ENCODE peak calls at places on chromosome 19, in ten cellular contexts. N, E, A, Y, M, L, X, H, V and K are unnamed samples.

GRCh38 chr19:19240476-19240875 is 28.7 kb downstream of the NCAN start:
- ATAC-seq in N (no peak), E (no peak), A (no peak), Y (no peak), M (no peak), L (no peak), X (no peak), H (no peak), V (no peak), K (no peak)

GRCh38 chr19:56091751-56092546 is 29.1 kb downstream of the ZNF787 start:
- ATAC-seq in N (no peak), E (no peak), A (no peak), Y (no peak), M (no peak), L (no peak), X (no peak), H (no peak), V (peak), K (no peak)

GRCh38 chr19:56393119-56394012 is at the start of gene ZNF582:
- ATAC-seq in N (peak), E (peak), A (peak), Y (peak), M (peak), L (peak), X (no peak), H (peak), V (peak), K (peak)

GRCh38 chr19:460877-461609 is at the start of gene SHC2:
- ATAC-seq in N (no peak), E (no peak), A (peak), Y (peak), M (no peak), L (peak), X (no peak), H (no peak), V (no peak), K (peak)

GRCh38 chr19:40609561-40610395 is 8.6 kb downstream of the LTBP4 start:
- ATAC-seq in N (peak), E (peak), A (peak), Y (peak), M (peak), L (no peak), X (peak), H (peak), V (peak), K (peak)

GRCh38 chr19:38898788-38899446 is 501 bp downstream of the SIRT2 start:
- ATAC-seq in N (no peak), E (peak), A (no peak), Y (peak), M (peak), L (no peak), X (no peak), H (no peak), V (peak), K (no peak)

GRCh38 chr19:28827382-28827781 is 385.6 kb downstream of the UQCRFS1 start:
- ATAC-seq in N (no peak), E (no peak), A (no peak), Y (no peak), M (no peak), L (no peak), X (no peak), H (no peak), V (no peak), K (no peak)

GRCh38 chr19:10368101-10368803 is 12.1 kb downstream of the TYK2 start:
- ATAC-seq in N (no peak), E (no peak), A (no peak), Y (peak), M (peak), L (no peak), X (peak), H (no peak), V (no peak), K (no peak)

GRCh38 chr19:50325310-50326100 is 3.7 kb downstream of the KCNC3 start:
- ATAC-seq in N (peak), E (no peak), A (peak), Y (peak), M (peak), L (peak), X (peak), H (peak), V (peak), K (no peak)

GRCh38 chr19:41821003-41821735 is 23.3 kb downstream of the LYPD4 start:
- ATAC-seq in N (peak), E (no peak), A (peak), Y (peak), M (peak), L (peak), X (peak), H (peak), V (peak), K (no peak)

GRCh38 chr19:41932259-41933130 is 4.2 kb upstream of the ERFL start:
- ATAC-seq in N (no peak), E (no peak), A (no peak), Y (no peak), M (no peak), L (peak), X (no peak), H (peak), V (no peak), K (no peak)

GRCh38 chr19:8576273-8576993 is 809 bp downstream of the MYO1F start:
- ATAC-seq in N (peak), E (no peak), A (no peak), Y (no peak), M (no peak), L (no peak), X (no peak), H (peak), V (no peak), K (no peak)

GRCh38 chr19:14198384-14199376 is 7.3 kb downstream of the ADGRL1 start:
- ATAC-seq in N (no peak), E (no peak), A (no peak), Y (peak), M (peak), L (no peak), X (peak), H (no peak), V (no peak), K (no peak)

GRCh38 chr19:34481861-34482379 is 362 bp downstream of the WTIP start:
- ATAC-seq in N (peak), E (peak), A (peak), Y (peak), M (no peak), L (peak), X (peak), H (no peak), V (peak), K (peak)

GRCh38 chr19:10976200-10976892 is 15.5 kb downstream of the SMARCA4 start:
- ATAC-seq in N (no peak), E (no peak), A (no peak), Y (peak), M (no peak), L (peak), X (no peak), H (peak), V (no peak), K (peak)

GRCh38 chr19:13118424-13119193 is 545 bp downstream of the NACC1 start:
- ATAC-seq in N (peak), E (no peak), A (peak), Y (peak), M (peak), L (peak), X (peak), H (no peak), V (peak), K (peak)

GRCh38 chr19:14916848-14917247 is 24.4 kb upstream of the OR7C2 start:
- ATAC-seq in N (no peak), E (no peak), A (no peak), Y (no peak), M (no peak), L (no peak), X (peak), H (no peak), V (no peak), K (no peak)

DNA sequence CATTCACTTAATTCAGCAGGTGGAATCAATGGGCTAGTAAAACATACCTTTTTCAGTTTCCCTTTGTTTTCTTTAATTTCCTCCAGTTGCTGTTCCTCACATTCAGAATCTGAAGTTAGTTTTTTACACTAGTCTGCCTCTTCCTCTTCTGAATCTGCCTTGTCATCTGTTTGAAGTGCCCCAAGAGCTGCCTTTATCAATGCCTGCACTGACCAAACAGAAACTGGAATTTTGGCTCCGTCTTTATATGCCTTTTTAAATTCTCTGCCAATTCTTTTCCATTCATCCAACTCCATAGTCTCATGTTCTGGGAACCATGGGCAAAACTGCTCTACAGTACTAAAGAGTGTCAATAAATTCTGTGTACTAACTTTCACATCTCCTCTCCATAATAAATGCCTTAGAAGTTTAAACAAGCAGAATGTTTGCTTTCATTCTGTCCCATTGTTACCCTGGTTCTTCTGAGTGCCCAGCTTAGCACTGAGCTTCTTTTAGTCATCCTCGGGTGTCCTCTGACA is 154.2 kb downstream of the ZNF486 start:
- ATAC-seq in N (no peak), E (no peak), A (peak), Y (no peak), M (no peak), L (no peak), X (no peak), H (no peak), V (no peak), K (no peak)
- TF ChIP-seq POLR2A in N (no peak), E (no peak), A (no peak), Y (no peak), M (no peak), L (no peak), X (no peak), H (no peak), V (no peak), K (no peak)

DNA sequence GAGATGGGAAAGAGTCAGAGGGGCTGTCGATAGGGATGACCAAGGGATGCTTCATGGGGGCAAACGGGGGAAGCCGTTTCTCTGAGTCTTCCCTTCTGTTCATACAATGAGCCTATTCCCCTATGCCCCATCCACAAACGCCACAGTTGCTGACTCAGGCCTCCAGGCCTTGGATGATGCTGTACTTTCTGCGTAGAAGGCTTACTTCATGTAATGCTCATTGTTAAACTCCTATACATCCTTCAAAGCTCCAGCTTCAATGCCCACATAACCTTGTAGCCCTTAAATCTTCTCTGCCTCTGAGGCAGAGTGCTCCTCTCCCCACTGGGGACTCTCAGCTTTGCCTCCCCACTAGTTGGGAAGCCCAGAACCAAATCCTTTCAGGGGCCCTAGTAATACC is 120.3 kb downstream of the PTPRS start:
- ATAC-seq in N (no peak), E (no peak), A (no peak), Y (no peak), M (no peak), L (no peak), X (no peak), H (no peak), V (no peak), K (no peak)
- H3K4me3 ChIP-seq in N (no peak), E (no peak), A (no peak), Y (no peak), M (no peak), L (no peak), X (no peak), H (no peak), V (no peak), K (no peak)

GRCh38 chr19:32870154-32870573 is 597 bp upstream of the SLC7A9 start:
- ATAC-seq in N (no peak), E (no peak), A (no peak), Y (peak), M (no peak), L (no peak), X (no peak), H (no peak), V (no peak), K (no peak)
- H3K27ac ChIP-seq in N (no peak), E (no peak), A (no peak), Y (peak), M (no peak), L (no peak), X (no peak), H (no peak), V (no peak), K (no peak)

DNA sequence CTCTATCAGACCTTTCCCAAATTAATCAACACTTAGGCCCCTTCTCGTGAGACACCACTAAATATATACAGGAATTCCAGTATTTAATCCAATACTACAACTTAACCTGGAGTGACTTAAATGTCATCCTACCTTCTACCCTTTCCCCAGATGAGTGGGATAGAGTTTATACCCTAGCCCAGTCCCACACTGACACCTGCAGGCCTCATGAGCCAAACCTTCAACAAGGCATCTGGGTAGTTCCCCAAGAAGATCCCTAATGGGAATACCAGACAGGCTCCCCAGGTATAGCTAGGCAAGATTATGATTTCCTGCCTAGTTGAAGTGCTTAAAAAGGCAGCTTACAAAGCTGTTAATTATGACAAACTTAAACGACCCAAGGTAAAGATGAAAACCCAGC is 15.9 kb downstream of the ZNF83 start:
- ATAC-seq in N (no peak), E (no peak), A (no peak), Y (no peak), M (no peak), L (no peak), X (no peak), H (no peak), V (no peak), K (no peak)
- TF ChIP-seq POLR2A in N (no peak), E (no peak), A (no peak), Y (no peak), M (no peak), L (no peak), X (no peak), H (no peak), V (no peak), K (no peak)

DNA sequence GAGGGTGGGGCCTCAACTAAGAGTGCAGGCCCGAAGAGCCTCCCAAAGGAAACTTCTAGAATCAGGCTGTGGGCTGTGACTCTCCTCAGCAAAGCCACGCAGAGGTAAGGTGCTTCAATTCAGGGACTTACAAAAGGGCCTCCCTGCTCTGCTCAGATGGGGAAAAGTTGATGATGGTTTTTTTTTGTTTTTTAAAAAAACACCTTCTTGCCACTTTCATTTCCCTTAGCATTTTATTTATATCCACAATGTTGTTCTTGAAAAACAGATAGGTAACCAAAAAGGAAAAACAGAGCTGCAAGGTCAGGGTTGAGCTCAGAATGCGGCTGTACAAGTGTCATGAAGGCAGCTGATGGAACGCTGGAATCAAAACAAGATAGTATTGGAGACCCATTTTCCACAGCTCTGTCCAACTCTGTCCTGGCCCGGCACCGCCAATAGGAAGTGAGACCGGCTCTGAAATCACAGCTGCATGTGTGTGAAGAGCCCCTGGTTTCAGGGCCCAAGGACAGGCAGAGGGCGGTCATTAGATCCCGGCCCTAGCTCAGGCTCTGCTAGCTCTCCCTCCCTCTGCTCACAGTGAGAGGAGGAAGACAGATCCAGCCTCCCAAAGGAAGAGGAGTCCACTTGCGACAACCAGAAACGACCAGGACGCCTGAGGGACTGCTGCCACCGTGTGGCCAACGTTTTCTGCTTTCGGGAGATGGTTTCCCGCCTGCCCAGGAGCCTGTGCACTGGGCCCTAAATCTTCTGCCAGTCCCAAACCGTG is 58.3 kb downstream of the KLF2 start:
- ATAC-seq in N (peak), E (peak), A (peak), Y (peak), M (peak), L (peak), X (peak), H (peak), V (peak), K (peak)
- H3K4me3 ChIP-seq in N (no peak), E (no peak), A (no peak), Y (no peak), M (no peak), L (no peak), X (no peak), H (no peak), V (no peak), K (no peak)

DNA sequence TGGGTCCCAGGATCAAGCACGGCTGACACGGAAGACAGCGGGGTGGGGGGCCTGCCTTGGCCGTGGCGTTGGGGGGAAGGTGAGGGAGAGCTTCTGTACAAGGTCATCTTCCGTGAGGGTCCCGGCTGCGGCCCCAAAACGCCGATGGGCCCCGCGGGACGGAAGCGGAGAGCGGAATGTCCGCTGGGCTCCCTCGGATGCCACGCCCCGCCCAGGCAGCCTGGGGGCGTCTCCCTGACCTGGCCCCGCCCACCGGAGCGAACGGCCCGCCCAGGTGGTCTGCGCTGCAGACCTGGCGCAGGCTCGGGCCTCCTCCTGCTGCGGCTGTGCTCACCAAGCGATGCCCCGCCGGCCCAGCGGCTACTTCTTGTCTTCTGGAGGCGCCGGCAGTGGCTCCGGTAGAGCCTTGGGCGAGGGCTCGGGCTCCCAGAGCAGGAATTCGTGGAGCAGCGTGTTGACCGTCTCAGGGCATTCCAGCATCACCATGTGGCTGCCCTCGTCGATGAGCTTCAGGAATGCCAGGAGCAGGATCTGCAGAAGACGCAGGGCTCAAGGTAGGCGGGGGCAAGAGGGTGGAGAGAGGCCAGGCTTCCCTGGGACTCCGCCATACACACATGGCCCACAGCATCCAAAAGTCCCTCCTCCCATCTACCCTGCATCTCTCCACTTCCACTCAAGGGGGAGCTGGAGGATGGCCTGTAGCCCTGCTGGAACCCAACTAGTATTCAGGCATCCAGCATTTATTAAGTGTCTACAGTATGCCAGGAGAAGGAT is 10.7 kb downstream of the ABHD8 start:
- ATAC-seq in N (peak), E (peak), A (peak), Y (peak), M (peak), L (peak), X (peak), H (peak), V (peak), K (peak)
- H3K27ac ChIP-seq in N (no peak), E (peak), A (no peak), Y (no peak), M (peak), L (peak), X (peak), H (peak), V (peak), K (peak)